ENCODE peak calls at places on chromosomes 7 and 10, in seven cellular contexts. Q is adrenal gland, Y is prostate gland, I is heart left ventricle, W is gastrocnemius medialis, L is breast epithelium, E is stomach. R is an unnamed sample.

GRCh38 chr10:79239930-79240713 is 107.1 kb upstream of the PPIF start:
- DNase-seq in E (no peak), L (no peak), W (no peak), I (no peak), Q (no peak), Y (no peak), R (no peak)

GRCh38 chr10:75097666-75098285 is 13.7 kb upstream of the SAMD8 start:
- DNase-seq in I (no peak), Q (no peak), L (no peak), Y (no peak), E (no peak), W (peak; percentile 9), R (no peak)

GRCh38 chr7:150961510-150962284 is 16.4 kb downstream of the KCNH2 start:
- DNase-seq in E (no peak), W (no peak), L (no peak), I (no peak), Y (no peak), Q (no peak), R (no peak)

GRCh38 chr10:62426086-62426485 is 51.9 kb downstream of the ZNF365 start:
- DNase-seq in Q (no peak), Y (no peak), E (no peak), L (no peak), I (no peak), W (no peak), R (no peak)

GRCh38 chr7:92614586-92615237 is 24.5 kb upstream of the FAM133B start:
- DNase-seq in E (no peak), W (no peak), Y (no peak), L (no peak), I (no peak), Q (peak; percentile 80), R (no peak)

GRCh38 chr7:95899919-95900513 is 127.7 kb downstream of the DYNC1I1 start:
- DNase-seq in Q (no peak), W (no peak), E (no peak), I (no peak), L (no peak), Y (no peak), R (peak; percentile 6)

GRCh38 chr10:42976353-42977031 is 100.4 kb upstream of the RET start:
- DNase-seq in I (peak; percentile 9), L (no peak), W (no peak), Q (no peak), E (peak; percentile 17), Y (no peak), R (peak; percentile 5)

GRCh38 chr10:4202936-4203335 is 417.9 kb upstream of the KLF6 start:
- DNase-seq in E (no peak), Y (no peak), L (no peak), I (no peak), W (no peak), Q (no peak), R (no peak)

GRCh38 chr10:1394155-1394912 is 338.1 kb downstream of the WDR37 start:
- DNase-seq in I (no peak), L (no peak), E (peak; percentile 13), Y (no peak), W (no peak), Q (no peak), R (no peak)

GRCh38 chr10:29177266-29177832 is 111.5 kb upstream of the LYZL1 start:
- DNase-seq in L (no peak), I (no peak), W (no peak), Q (no peak), Y (no peak), E (no peak), R (no peak)

GRCh38 chr10:69846252-69847000 is 44.7 kb downstream of the COL13A1 start:
- DNase-seq in I (no peak), Y (no peak), L (no peak), Q (no peak), W (peak; percentile 78), E (no peak), R (no peak)

GRCh38 chr7:155648752-155649339 is 4.4 kb downstream of the RBM33 start:
- DNase-seq in L (no peak), Q (no peak), I (no peak), W (no peak), Y (no peak), E (no peak), R (no peak)

GRCh38 chr10:10149899-10150298 is 867.8 kb upstream of the CELF2 start:
- DNase-seq in E (no peak), I (no peak), Y (no peak), W (no peak), L (no peak), Q (no peak), R (no peak)

GRCh38 chr7:155885162-155886160 is 73.2 kb upstream of the SHH start:
- DNase-seq in W (no peak), L (no peak), I (peak; percentile 68), Y (no peak), Q (peak; percentile 90), E (peak; percentile 67), R (no peak)

GRCh38 chr10:128764190-128764589 is 638.0 kb upstream of the MKI67 start:
- DNase-seq in W (no peak), E (no peak), Y (no peak), Q (no peak), I (no peak), L (no peak), R (no peak)

GRCh38 chr10:19860107-19860506 is 43.9 kb downstream of the PLXDC2 start:
- DNase-seq in W (no peak), E (no peak), L (no peak), Y (no peak), I (no peak), Q (no peak), R (no peak)

DNA sequence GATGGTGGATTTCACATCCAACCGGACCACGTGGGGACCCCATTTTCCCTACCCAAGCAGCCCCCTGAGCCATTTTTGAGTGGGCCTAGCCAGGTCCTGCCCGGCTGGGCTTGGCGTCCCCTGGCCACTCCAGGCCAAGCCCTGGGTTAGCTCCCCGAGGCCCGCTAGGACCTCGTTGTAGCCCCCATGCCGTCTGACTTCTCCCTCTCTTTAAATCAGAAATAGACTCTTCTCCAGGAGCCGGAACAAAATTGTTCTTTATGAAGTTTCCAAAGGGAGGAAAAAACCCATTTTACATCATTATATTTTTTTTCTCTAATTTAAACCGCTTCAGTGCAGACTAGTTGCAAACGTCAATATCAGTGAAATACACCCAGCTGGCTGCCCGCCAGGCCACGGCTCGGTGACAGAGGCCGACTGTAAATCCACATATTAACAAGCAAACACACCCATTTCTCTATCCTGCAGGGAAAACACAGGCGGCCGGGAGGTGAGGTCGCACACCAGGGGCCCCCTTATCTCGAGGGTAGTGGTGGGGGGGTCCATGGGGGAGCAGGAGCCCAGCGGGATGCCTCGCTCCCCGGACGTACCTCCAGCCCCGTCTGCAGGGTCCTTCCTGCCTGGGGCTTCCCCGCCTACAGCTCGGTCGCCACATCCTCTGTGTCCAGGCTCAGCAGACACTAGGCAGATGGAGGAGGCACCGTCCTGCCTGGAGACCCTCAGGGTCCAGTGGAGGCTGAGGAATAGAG is 72.7 kb downstream of the ELFN1 start:
- DNase-seq in Y (peak; percentile 59), Q (peak; percentile 59), W (no peak), E (peak; percentile 76), L (no peak), I (peak; percentile 62), R (peak; percentile 52)
- TF ChIP-seq POLR2A in Y (no peak), Q (no peak), W (no peak), E (no peak), L (no peak), I (no peak), R (no peak)

DNA sequence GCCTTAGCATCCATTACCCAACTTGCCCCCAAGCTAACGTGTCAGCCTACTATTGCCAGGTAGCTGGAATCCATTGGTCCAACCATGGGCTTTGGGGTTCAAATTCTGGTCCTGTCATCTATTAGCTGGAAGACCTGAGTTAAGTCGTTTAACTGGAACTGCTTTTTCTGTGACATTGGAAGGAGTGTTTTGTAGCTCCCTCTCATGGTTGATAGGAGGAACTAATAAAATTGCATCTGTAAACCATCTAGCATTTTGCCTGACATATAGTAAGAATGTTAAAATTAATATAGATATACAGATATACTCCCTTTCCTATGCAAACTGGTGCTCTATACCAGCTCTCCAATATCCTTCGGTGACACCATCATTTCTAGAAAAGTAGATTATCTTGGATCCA is 23.8 kb upstream of the SLF2 start:
- DNase-seq in I (no peak), Q (no peak), L (no peak), W (no peak), Y (no peak), E (no peak), R (no peak)
- H3K27ac ChIP-seq in I (no peak overlapping the region), Q (no peak overlapping the region), L (no peak overlapping the region), W (no peak overlapping the region), Y (no peak overlapping the region), E (no peak overlapping the region), R (no peak overlapping the region)

GRCh38 chr10:22245567-22245966 is 27.8 kb upstream of the EBLN1 start:
- DNase-seq in I (no peak), E (no peak), W (no peak), Q (no peak), L (no peak), Y (no peak), R (no peak)

GRCh38 chr10:22247636-22248035 is 29.8 kb upstream of the EBLN1 start:
- DNase-seq in L (no peak), E (no peak), Y (no peak), I (no peak), Q (no peak), W (no peak), R (no peak)

GRCh38 chr10:22244001-22244400 is 26.2 kb upstream of the EBLN1 start:
- DNase-seq in L (no peak), Q (no peak), W (no peak), E (no peak), Y (no peak), I (no peak), R (no peak)

GRCh38 chr10:22244855-22245254 is 27.0 kb upstream of the EBLN1 start:
- DNase-seq in I (no peak), W (no peak), Y (no peak), Q (no peak), E (no peak), L (no peak), R (no peak)

DNA sequence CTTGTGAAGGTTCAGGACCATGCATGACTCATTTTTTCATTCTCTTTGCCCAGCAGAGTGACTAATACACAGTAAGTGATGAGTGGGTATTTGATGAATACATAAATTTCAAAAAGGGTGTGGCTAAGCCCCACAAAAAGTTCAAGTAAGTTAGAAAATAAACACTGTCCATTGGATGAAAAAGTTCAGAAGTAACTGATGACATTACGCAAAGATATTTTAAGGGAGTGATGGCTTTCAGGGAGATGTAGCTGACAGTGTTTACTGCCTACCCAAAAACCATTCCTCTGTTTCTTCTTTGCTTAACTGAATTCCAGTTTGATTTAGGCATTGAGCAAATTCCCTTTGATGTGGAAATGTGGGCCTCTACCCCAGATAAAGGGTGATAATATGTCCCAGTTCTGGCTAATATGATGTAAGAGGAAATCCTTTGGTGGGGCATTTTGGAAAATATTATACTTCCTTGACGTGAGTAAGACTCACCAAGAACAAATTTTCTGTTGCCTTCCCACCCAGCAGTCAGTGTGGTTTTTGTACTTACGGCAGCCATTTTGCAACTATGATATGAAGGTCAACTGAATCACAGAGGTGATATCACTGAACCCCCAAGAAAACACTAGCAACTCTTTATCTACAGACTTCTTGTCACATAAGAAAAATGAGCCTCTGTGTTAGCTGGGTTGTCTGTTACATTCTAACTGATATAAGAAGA is 29.0 kb upstream of the EBLN1 start:
- DNase-seq in I (no peak), Q (no peak), W (no peak), Y (no peak), L (no peak), E (no peak), R (no peak)
- TF ChIP-seq POLR2A in I (no peak), Q (no peak), W (no peak), Y (no peak), L (no peak), E (no peak), R (no peak)

DNA sequence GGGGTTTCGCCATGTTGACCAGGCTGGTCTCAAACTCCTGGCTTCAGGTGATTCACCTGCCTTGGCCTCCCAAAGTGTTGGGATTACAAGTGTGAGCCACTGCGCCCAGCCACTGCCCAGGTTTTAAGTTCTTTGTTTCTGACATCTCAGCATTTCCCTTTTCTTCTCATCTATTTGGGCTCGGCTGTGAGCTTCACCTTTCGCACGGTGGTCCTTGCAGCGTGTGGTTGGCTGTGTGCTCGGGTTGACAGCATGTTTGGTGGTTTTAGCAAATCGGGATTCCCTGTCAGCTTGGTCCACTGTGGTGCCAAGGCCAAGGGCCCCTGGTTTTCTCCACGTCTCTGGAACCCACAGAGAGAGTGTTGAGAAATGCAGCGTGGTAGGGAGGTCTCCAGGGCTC is 138.8 kb downstream of the DNAJB6 start:
- DNase-seq in Q (no peak), Y (no peak), W (peak; percentile 0), L (no peak), I (no peak), E (peak; percentile 4), R (no peak)
- H3K27ac ChIP-seq in Q (no peak overlapping the region), Y (no peak overlapping the region), W (no peak overlapping the region), L (no peak overlapping the region), I (no peak overlapping the region), E (no peak overlapping the region), R (no peak overlapping the region)